ENCODE peak calls at places on chromosomes 12 and 14, in ten cellular contexts. G is OCI-LY7, M is HepG2, Z is HCT116, I is PC-3, P is IMR-90, V is mammary epithelial cell, J is GM23338, N is Karpas-422, K is keratinocyte. H is an unnamed sample.

GRCh38 chr12:94831081-94831747 is 172.3 kb downstream of the NDUFA12 start:
- DNase-seq in G (peak; percentile 97), M (no peak), Z (no peak), I (no peak), P (no peak), V (no peak), J (no peak), N (peak; percentile 59), K (no peak), H (no peak)

GRCh38 chr14:104249706-104250105 is 111.3 kb downstream of the KIF26A start:
- DNase-seq in G (no peak), M (no peak), Z (no peak), I (no peak), P (no peak), V (no peak), J (no peak), N (no peak), K (no peak), H (no peak)

GRCh38 chr12:12684375-12685106 is 11.4 kb downstream of the GPR19 start:
- DNase-seq in G (peak; percentile 17), M (peak; percentile 13), Z (no peak), I (peak; percentile 22), P (peak; percentile 53), V (peak; percentile 29), J (peak; percentile 99), N (no peak), K (no peak), H (peak; percentile 45)

GRCh38 chr12:70919597-70920035 is 922 bp downstream of the PTPRR start:
- DNase-seq in G (no peak), M (no peak), Z (no peak), I (no peak), P (no peak), V (no peak), J (peak; percentile 84), N (peak; percentile 59), K (no peak), H (peak; percentile 27)

GRCh38 chr12:66237505-66238175 is 48.6 kb downstream of the IRAK3 start:
- DNase-seq in G (no peak), M (no peak), Z (no peak), I (no peak), P (no peak), V (no peak), J (no peak), N (no peak), K (no peak), H (no peak)

GRCh38 chr12:107649615-107650014 is 36.0 kb upstream of the PWP1 start:
- DNase-seq in G (no peak), M (no peak), Z (no peak), I (no peak), P (no peak), V (no peak), J (no peak), N (no peak), K (no peak), H (no peak)

GRCh38 chr14:54622189-54622958 is 55.4 kb downstream of the SAMD4A start:
- DNase-seq in G (no peak), M (no peak), Z (no peak), I (no peak), P (no peak), V (no peak), J (no peak), N (no peak), K (no peak), H (no peak)

GRCh38 chr12:103791350-103791920 is 49.6 kb downstream of the NT5DC3 start:
- DNase-seq in G (no peak), M (no peak), Z (no peak), I (peak; percentile 26), P (no peak), V (peak; percentile 40), J (no peak), N (no peak), K (no peak), H (no peak)

GRCh38 chr12:114193474-114193873 is 212.5 kb downstream of the TBX5 start:
- DNase-seq in G (no peak), M (no peak), Z (no peak), I (no peak), P (no peak), V (no peak), J (no peak), N (no peak), K (no peak), H (no peak)

GRCh38 chr14:100144645-100144995 is 14.8 kb downstream of the DEGS2 start:
- DNase-seq in G (no peak), M (peak; percentile 27), Z (no peak), I (no peak), P (no peak), V (no peak), J (no peak), N (no peak), K (no peak), H (no peak)

GRCh38 chr12:22234561-22234960 is 99.9 kb downstream of the ST8SIA1 start:
- DNase-seq in G (no peak), M (no peak), Z (no peak), I (no peak), P (peak; percentile 69), V (no peak), J (no peak), N (no peak), K (no peak), H (peak; percentile 87)

GRCh38 chr14:92603309-92604257 is 90.0 kb downstream of the RIN3 start:
- DNase-seq in G (no peak), M (no peak), Z (no peak), I (peak; percentile 68), P (peak; percentile 83), V (peak; percentile 51), J (peak; percentile 44), N (peak; percentile 50), K (no peak), H (peak; percentile 94)

GRCh38 chr14:99334277-99334676 is 62.3 kb upstream of the BCL11B start:
- DNase-seq in G (no peak), M (no peak), Z (no peak), I (no peak), P (no peak), V (no peak), J (no peak), N (no peak), K (no peak), H (no peak)

GRCh38 chr14:75822522-75823288 is 159.1 kb downstream of the TGFB3 start:
- DNase-seq in G (no peak), M (no peak), Z (peak; percentile 67), I (peak; percentile 81), P (peak; percentile 85), V (peak; percentile 75), J (no peak), N (no peak), K (no peak), H (peak; percentile 83)

GRCh38 chr12:47408171-47408871 is 297.5 kb downstream of the RPAP3 start:
- DNase-seq in G (peak; percentile 81), M (peak; percentile 6), Z (peak; percentile 19), I (peak; percentile 83), P (no peak), V (peak; percentile 69), J (peak; percentile 71), N (peak; percentile 89), K (no peak), H (no peak)

DNA sequence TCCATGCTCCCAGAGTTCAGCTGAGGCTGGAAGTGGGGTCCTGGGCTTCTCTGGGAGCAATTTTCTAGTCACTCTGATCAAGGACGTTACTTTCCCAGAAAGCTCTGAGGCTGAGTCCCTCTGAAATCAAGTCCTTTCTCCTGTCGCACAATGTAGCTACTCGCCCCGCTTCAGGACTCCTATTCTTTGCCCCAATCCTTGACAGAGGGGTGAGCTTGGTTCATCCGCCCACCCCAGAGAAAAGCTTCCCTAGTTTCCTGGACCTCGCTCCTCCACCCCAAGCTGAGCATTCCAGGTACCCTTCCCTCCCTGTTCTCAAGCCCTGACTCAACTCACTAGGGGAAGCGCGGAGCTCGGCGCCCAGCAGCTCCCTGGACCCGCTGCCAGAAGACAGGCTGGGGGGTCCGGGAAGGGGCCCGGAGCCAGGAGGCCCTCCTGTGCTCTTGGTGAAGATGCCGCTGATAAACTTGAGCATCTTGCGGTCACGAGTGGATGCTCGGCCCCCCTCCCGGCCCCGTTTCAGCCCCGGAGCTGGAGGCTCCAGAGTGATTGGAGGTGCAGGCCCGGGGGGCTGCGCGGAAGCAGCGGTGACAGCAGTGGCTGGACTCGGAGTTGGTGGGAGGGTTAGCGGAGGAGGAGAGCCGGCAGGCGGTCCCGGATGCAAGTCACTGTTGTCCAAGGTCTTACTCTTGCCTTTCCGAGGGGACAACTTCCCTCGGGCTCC is 1.6 kb downstream of the AGAP2 start:
- DNase-seq in G (no peak), M (no peak), Z (no peak), I (no peak), P (no peak), V (no peak), J (peak; percentile 46), N (no peak), K (no peak), H (no peak)
- H3K4me3 ChIP-seq in G (no peak overlapping the region), M (peak overlapping the region; percentile 73), Z (no peak overlapping the region), I (peak overlapping the region; percentile 64), P (no peak overlapping the region), V (peak overlapping the region; percentile 27), J (peak overlapping the region; percentile 62), N (no peak overlapping the region), K (peak overlapping the region; percentile 47), H (no peak overlapping the region)

GRCh38 chr14:94355191-94355794 is 32.2 kb upstream of the SERPINA6 start:
- DNase-seq in G (no peak), M (peak; percentile 85), Z (no peak), I (peak; percentile 12), P (peak; percentile 65), V (peak; percentile 66), J (peak; percentile 78), N (no peak), K (no peak), H (peak; percentile 62)
- H2AFZ ChIP-seq in G (no peak overlapping the region), M (no peak overlapping the region), Z (no peak overlapping the region), I (no peak overlapping the region), P (peak overlapping the region; percentile 36), V (peak overlapping the region; percentile 50), J (peak overlapping the region; percentile 19), N (no peak overlapping the region), K (no peak overlapping the region), H (no peak overlapping the region)

DNA sequence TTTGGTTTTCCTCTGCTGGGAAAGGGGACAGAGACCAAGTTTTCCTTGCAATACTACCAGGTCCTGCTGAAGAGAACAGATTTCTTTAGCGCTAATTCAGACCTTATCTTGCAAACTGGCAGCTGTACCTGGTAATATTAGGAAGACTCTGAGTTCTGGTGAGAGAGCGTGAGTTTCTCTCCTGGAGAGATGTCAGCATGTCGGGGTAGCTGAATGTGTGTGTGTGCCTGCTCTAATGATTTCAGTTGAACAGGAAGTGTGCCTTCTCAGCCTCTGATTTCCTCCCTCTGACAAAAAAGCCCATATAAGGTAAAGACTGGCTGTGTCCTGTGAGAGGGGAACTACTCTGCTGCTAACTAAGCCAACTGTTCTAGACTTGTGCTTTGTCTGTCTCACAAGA is 10.3 kb upstream of the ERP27 start:
- DNase-seq in G (peak; percentile 92), M (no peak), Z (no peak), I (peak; percentile 13), P (peak; percentile 89), V (peak; percentile 50), J (peak; percentile 55), N (peak; percentile 92), K (no peak), H (peak; percentile 87)
- H3K4me1 ChIP-seq in G (peaks cover 61% of the 10 kb centered on the region), M (peaks cover 36% of the 10 kb centered on the region), Z (peaks cover 48% of the 10 kb centered on the region), I (peaks cover 67% of the 10 kb centered on the region), P (peaks cover 25% of the 10 kb centered on the region), V (peaks cover 45% of the 10 kb centered on the region), J (no peaks in the 10 kb centered on the region), N (peaks cover 56% of the 10 kb centered on the region), K (peaks cover 31% of the 10 kb centered on the region), H (peaks cover 11% of the 10 kb centered on the region)

DNA sequence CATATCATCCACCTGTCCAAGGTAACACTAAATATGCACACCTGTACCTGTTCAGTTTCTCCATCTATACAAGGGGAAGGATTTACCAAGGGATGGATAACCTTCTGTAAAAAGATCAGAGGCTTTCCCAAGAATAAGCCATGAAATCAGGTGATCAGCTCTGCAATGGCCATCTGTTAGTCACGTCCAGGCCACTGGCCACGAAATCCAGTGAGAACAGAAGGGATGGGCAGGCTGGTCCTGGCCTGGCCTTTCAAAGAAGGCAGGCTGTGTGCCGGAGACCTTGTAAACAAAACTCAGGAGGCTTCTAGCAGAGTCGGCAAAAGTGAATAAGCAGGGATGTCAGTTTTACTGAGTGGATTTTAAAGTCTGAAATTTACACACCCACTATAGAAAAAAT is 68.5 kb downstream of the RNF34 start:
- DNase-seq in G (no peak), M (no peak), Z (no peak), I (no peak), P (peak; percentile 15), V (peak; percentile 5), J (no peak), N (no peak), K (no peak), H (peak; percentile 11)
- H3K4me3 ChIP-seq in G (peak overlapping the region; percentile 68), M (peak overlapping the region; percentile 87), Z (no peak overlapping the region), I (no peak overlapping the region), P (no peak overlapping the region), V (no peak overlapping the region), J (peak overlapping the region; percentile 69), N (peak overlapping the region; percentile 79), K (no peak overlapping the region), H (no peak overlapping the region)